ENCODE peak calls at places on chromosomes 1 and 21, in five cellular contexts. Z is CD4-positive, alpha-beta T cell; R is right lobe of liver; O is Peyer's patch; T is foreskin fibroblast. E is an unnamed sample.

GRCh38 chr1:6022193-6022592 is 23.5 kb upstream of the KCNAB2 start:
- DNase-seq in Z (no peak), R (no peak), O (no peak), T (no peak), E (no peak)

GRCh38 chr21:29416268-29416667 is 117.5 kb downstream of the BACH1 start:
- DNase-seq in Z (no peak), R (no peak), O (no peak), T (no peak), E (no peak)

GRCh38 chr1:26112407-26112775 is 767 bp downstream of the PDIK1L start:
- DNase-seq in Z (no peak), R (no peak), O (peak), T (no peak), E (no peak)

GRCh38 chr1:24683713-24684162 is 40.6 kb downstream of the SRRM1 start:
- DNase-seq in Z (no peak), R (no peak), O (no peak), T (peak), E (peak)

GRCh38 chr21:34891610-34891943 is 157.5 kb downstream of the RUNX1 start:
- DNase-seq in Z (no peak), R (no peak), O (no peak), T (no peak), E (no peak)

GRCh38 chr21:39676054-39676771 is 63.5 kb downstream of the B3GALT5 start:
- DNase-seq in Z (no peak), R (no peak), O (no peak), T (no peak), E (no peak)

GRCh38 chr1:21811875-21812305 is at the start of gene LDLRAD2:
- DNase-seq in Z (no peak), R (no peak), O (no peak), T (no peak), E (no peak)

GRCh38 chr1:16631248-16632043 is 18.1 kb upstream of the NBPF1 start:
- DNase-seq in Z (no peak), R (peak), O (peak), T (no peak), E (peak)

GRCh38 chr1:6419803-6420593 is at the start of gene HES2:
- DNase-seq in Z (no peak), R (no peak), O (no peak), T (no peak), E (no peak)

GRCh38 chr1:226976671-226977287 is 36.7 kb downstream of the COQ8A start:
- DNase-seq in Z (no peak), R (no peak), O (no peak), T (no peak), E (no peak)

GRCh38 chr21:35831230-35831629 is 229.1 kb downstream of the SETD4 start:
- DNase-seq in Z (no peak), R (no peak), O (no peak), T (no peak), E (no peak)

GRCh38 chr1:41862411-41863221 is 56.1 kb downstream of the HIVEP3 start:
- DNase-seq in Z (no peak), R (no peak), O (no peak), T (peak), E (no peak)

GRCh38 chr1:182197555-182197954 is 136.0 kb upstream of the ZNF648 start:
- DNase-seq in Z (no peak), R (no peak), O (no peak), T (no peak), E (no peak)

GRCh38 chr1:222996307-222996983 is 146.6 kb downstream of the TLR5 start:
- DNase-seq in Z (no peak), R (no peak), O (no peak), T (no peak), E (no peak)

GRCh38 chr1:178388398-178389161 is 108.2 kb downstream of the CLEC20A start:
- DNase-seq in Z (no peak), R (no peak), O (no peak), T (peak), E (no peak)

GRCh38 chr1:180925471-180926051 is 12.9 kb downstream of the KIAA1614 start:
- DNase-seq in Z (no peak), R (peak), O (no peak), T (no peak), E (peak)

GRCh38 chr1:179228783-179229213 is 679 bp downstream of the ABL2 start:
- DNase-seq in Z (no peak), R (peak), O (peak), T (no peak), E (peak)

GRCh38 chr1:218983848-218984247 is 189.8 kb upstream of the LYPLAL1 start:
- DNase-seq in Z (no peak), R (no peak), O (no peak), T (no peak), E (no peak)

GRCh38 chr1:96643519-96643918 is 78.1 kb upstream of the PTBP2 start:
- DNase-seq in Z (no peak), R (no peak), O (no peak), T (no peak), E (no peak)

GRCh38 chr1:209884665-209885117 is 53.3 kb upstream of the SYT14 start:
- DNase-seq in Z (no peak), R (no peak), O (no peak), T (peak), E (peak)

GRCh38 chr1:114093624-114094302 is 59.9 kb downstream of the SYT6 start:
- DNase-seq in Z (no peak), R (no peak), O (no peak), T (peak), E (no peak)
- TF ChIP-seq CTCF in Z (no peak), R (no peak), O (no peak), T (no peak), E (no peak)

GRCh38 chr1:53616927-53617326 is 122.0 kb downstream of the GLIS1 start:
- DNase-seq in Z (no peak), R (peak), O (no peak), T (no peak), E (no peak)
- TF ChIP-seq CTCF in Z (no peak), R (no peak), O (no peak), T (peak), E (no peak)

GRCh38 chr1:11056504-11056903 is 3.3 kb downstream of the SRM start:
- DNase-seq in Z (no peak), R (no peak), O (no peak), T (no peak), E (no peak)

GRCh38 chr1:11058026-11058425 is 1.8 kb downstream of the SRM start:
- DNase-seq in Z (no peak), R (no peak), O (no peak), T (no peak), E (no peak)

GRCh38 chr1:11055676-11056075 is 4.1 kb downstream of the SRM start:
- DNase-seq in Z (no peak), R (no peak), O (no peak), T (no peak), E (no peak)

GRCh38 chr1:11058595-11059165 is 1.1 kb downstream of the SRM start:
- DNase-seq in Z (no peak), R (no peak), O (no peak), T (no peak), E (no peak)

GRCh38 chr1:11057477-11057876 is 2.3 kb downstream of the SRM start:
- DNase-seq in Z (no peak), R (no peak), O (no peak), T (no peak), E (no peak)
- TF ChIP-seq CTCF in Z (no peak), R (no peak), O (no peak), T (no peak), E (no peak)

GRCh38 chr21:19228241-19228640 is 824.7 kb upstream of the TMPRSS15 start:
- DNase-seq in Z (no peak), R (no peak), O (no peak), T (no peak), E (no peak)

GRCh38 chr21:19218163-19218562 is 814.6 kb upstream of the TMPRSS15 start:
- DNase-seq in Z (no peak), R (no peak), O (no peak), T (no peak), E (no peak)

GRCh38 chr21:19224090-19224489 is 820.5 kb upstream of the TMPRSS15 start:
- DNase-seq in Z (no peak), R (no peak), O (no peak), T (no peak), E (no peak)
- TF ChIP-seq CTCF in Z (no peak), R (no peak), O (no peak), T (no peak), E (no peak)

GRCh38 chr1:9294910-9295636 is 2.4 kb downstream of the SPSB1 start:
- DNase-seq in Z (no peak), R (no peak), O (no peak), T (peak), E (no peak)
- TF ChIP-seq CTCF in Z (no peak), R (no peak), O (no peak), T (peak), E (no peak)

GRCh38 chr1:197902454-197903195 is at the start of gene C1orf53:
- DNase-seq in Z (peak), R (peak), O (peak), T (peak), E (peak)
- TF ChIP-seq CTCF in Z (no peak), R (no peak), O (no peak), T (no peak), E (no peak)

DNA sequence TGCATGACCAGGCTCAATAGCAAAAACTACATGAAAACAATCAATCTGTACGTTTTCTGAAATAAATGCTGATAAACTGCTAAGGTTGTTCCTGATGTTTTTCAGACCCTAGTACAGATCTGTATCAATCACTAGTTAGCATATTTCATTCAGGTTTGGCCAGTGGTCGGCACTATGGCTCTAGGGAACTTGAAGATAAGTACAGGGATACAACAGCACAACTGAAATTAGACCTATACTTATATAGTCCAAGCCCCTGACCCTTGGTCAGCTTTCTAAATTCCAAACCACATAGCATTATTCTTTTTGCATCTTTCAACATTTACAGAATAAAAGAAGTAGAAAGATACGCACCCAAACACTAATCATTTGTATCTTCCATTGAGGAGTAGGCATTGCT is 142.7 kb downstream of the PLPPR4 start:
- DNase-seq in Z (no peak), R (no peak), O (no peak), T (no peak), E (no peak)
- TF ChIP-seq CTCF in Z (no peak), R (no peak), O (no peak), T (no peak), E (no peak)